ENCODE peak calls at places on chromosome 1, in seven cellular contexts. V is Calu3; K is GM12891; A is activated CD8-positive, alpha-beta T cell treated with anti-CD3 and anti-CD28 coated beads, Interleukin-2, amount 10 ng/mL, durations not matched to agents 7 days and 5 days; Y is putamen; C is NCI-H187; F is T-helper 2 cell. I is an unnamed sample.

GRCh38 chr1:246711548-246712003 is 12.6 kb upstream of the SCCPDH start:
- DNase-seq in V (no peak), A (no peak), Y (no peak), C (no peak), K (no peak), F (no peak), I (no peak)

GRCh38 chr1:155080250-155081228 is 1.9 kb downstream of the EFNA3 start:
- DNase-seq in K (no peak), A (no peak), F (no peak), C (peak), Y (no peak), V (no peak), I (peak)

GRCh38 chr1:70358921-70359564 is 4.5 kb upstream of the ANKRD13C start:
- DNase-seq in C (no peak), K (no peak), V (no peak), Y (no peak), F (no peak), A (no peak), I (no peak)

GRCh38 chr1:235835226-235835625 is 31.5 kb downstream of the LYST start:
- DNase-seq in K (no peak), V (no peak), F (no peak), Y (no peak), C (no peak), A (no peak), I (no peak)

GRCh38 chr1:94071956-94072355 is 49.0 kb downstream of the ABCA4 start:
- DNase-seq in C (no peak), F (no peak), Y (no peak), K (no peak), V (no peak), A (no peak), I (no peak)

GRCh38 chr1:231934797-231935196 is 308.2 kb downstream of the DISC1 start:
- DNase-seq in C (no peak), K (no peak), V (no peak), Y (no peak), F (no peak), A (no peak), I (no peak)

GRCh38 chr1:240312872-240313271 is 221.2 kb downstream of the FMN2 start:
- DNase-seq in A (no peak), K (no peak), Y (no peak), F (no peak), C (no peak), V (no peak), I (no peak)

GRCh38 chr1:205319081-205320018 is 2.2 kb downstream of the NUAK2 start:
- DNase-seq in V (peak), K (no peak), A (peak), F (no peak), Y (no peak), C (peak), I (no peak)

GRCh38 chr1:1090424-1091343 is 16.6 kb upstream of the RNF223 start:
- DNase-seq in A (no peak), K (no peak), C (no peak), F (no peak), V (no peak), Y (no peak), I (no peak)